ENCODE peak calls at places on chromosomes 1 and 21, in ten cellular contexts. N is osteocyte; K is GM23338; C is B cell; V is colonic mucosa; S is CD4-positive, alpha-beta T cell; F is progenitor cell of endocrine pancreas; Z is glutamatergic neuron; H is cardiac fibroblast; P is AG10803. J is an unnamed sample.

GRCh38 chr21:22890656-22891055 is 1892.4 kb downstream of the NCAM2 start:
- DNase-seq in N (no peak), K (no peak), C (no peak), V (no peak), S (no peak), F (no peak), Z (no peak), H (no peak), P (no peak), J (no peak)

GRCh38 chr1:112464501-112464900 is 44.3 kb upstream of the WNT2B start:
- DNase-seq in N (no peak), K (no peak), C (no peak), V (peak), S (no peak), F (no peak), Z (no peak), H (no peak), P (no peak), J (no peak)

GRCh38 chr1:51792864-51793263 is 85.7 kb downstream of the NRDC start:
- DNase-seq in N (no peak), K (no peak), C (no peak), V (no peak), S (no peak), F (no peak), Z (no peak), H (peak), P (peak), J (no peak)

GRCh38 chr1:9901148-9902059 is 8.7 kb downstream of the CTNNBIP1 start:
- DNase-seq in N (no peak), K (no peak), C (no peak), V (peak), S (no peak), F (no peak), Z (no peak), H (no peak), P (no peak), J (no peak)

GRCh38 chr1:155277896-155278688 is 829 bp downstream of the HCN3 start:
- DNase-seq in N (no peak), K (peak), C (peak), V (peak), S (peak), F (peak), Z (peak), H (peak), P (no peak), J (no peak)

GRCh38 chr1:163227126-163227525 is 24.4 kb upstream of the RGS5 start:
- DNase-seq in N (no peak), K (no peak), C (no peak), V (no peak), S (no peak), F (no peak), Z (no peak), H (no peak), P (no peak), J (no peak)

GRCh38 chr1:75438355-75438754 is 172.6 kb downstream of the SLC44A5 start:
- DNase-seq in N (no peak), K (no peak), C (no peak), V (no peak), S (no peak), F (no peak), Z (no peak), H (no peak), P (no peak), J (no peak)

GRCh38 chr1:164440222-164440621 is 118.8 kb upstream of the PBX1 start:
- DNase-seq in N (no peak), K (peak), C (no peak), V (no peak), S (no peak), F (no peak), Z (no peak), H (peak), P (peak), J (no peak)

GRCh38 chr1:246351726-246352125 is 155.4 kb downstream of the SMYD3 start:
- DNase-seq in N (no peak), K (no peak), C (no peak), V (no peak), S (no peak), F (no peak), Z (no peak), H (no peak), P (no peak), J (no peak)

GRCh38 chr1:35555601-35556477 is 1.4 kb downstream of the KIAA0319L start:
- DNase-seq in N (no peak), K (no peak), C (no peak), V (no peak), S (no peak), F (no peak), Z (no peak), H (peak), P (peak), J (no peak)

GRCh38 chr1:39409055-39409816 is 82.2 kb upstream of the BMP8A start:
- DNase-seq in N (no peak), K (peak), C (no peak), V (peak), S (no peak), F (no peak), Z (peak), H (peak), P (peak), J (peak)

GRCh38 chr1:28058971-28059878 is 29.2 kb downstream of the EYA3 start:
- DNase-seq in N (no peak), K (no peak), C (no peak), V (no peak), S (no peak), F (no peak), Z (no peak), H (no peak), P (no peak), J (no peak)

GRCh38 chr1:174660476-174660875 is 212.7 kb downstream of the GPR52 start:
- DNase-seq in N (no peak), K (no peak), C (no peak), V (no peak), S (no peak), F (no peak), Z (no peak), H (no peak), P (no peak), J (no peak)

GRCh38 chr1:202505356-202505755 is 156.9 kb downstream of the PPP1R12B start:
- DNase-seq in N (no peak), K (peak), C (no peak), V (no peak), S (no peak), F (no peak), Z (no peak), H (peak), P (peak), J (no peak)

GRCh38 chr21:44615881-44616590 is 4.2 kb downstream of the KRTAP10-8 start:
- DNase-seq in N (peak), K (no peak), C (no peak), V (no peak), S (no peak), F (no peak), Z (no peak), H (no peak), P (no peak), J (no peak)

GRCh38 chr1:205699416-205699815 is 19.1 kb upstream of the SLC45A3 start:
- DNase-seq in N (no peak), K (no peak), C (no peak), V (no peak), S (no peak), F (no peak), Z (no peak), H (no peak), P (no peak), J (no peak)

GRCh38 chr1:162629651-162630050 is 2.6 kb upstream of the DDR2 start:
- DNase-seq in N (no peak), K (no peak), C (no peak), V (no peak), S (no peak), F (no peak), Z (no peak), H (peak), P (peak), J (no peak)

GRCh38 chr1:17605582-17606344 is 66.3 kb downstream of the ARHGEF10L start:
- DNase-seq in N (no peak), K (no peak), C (no peak), V (no peak), S (no peak), F (no peak), Z (no peak), H (peak), P (peak), J (no peak)

GRCh38 chr1:17588048-17588781 is 48.7 kb downstream of the ARHGEF10L start:
- DNase-seq in N (no peak), K (peak), C (no peak), V (peak), S (no peak), F (no peak), Z (peak), H (peak), P (peak), J (no peak)

GRCh38 chr1:151406176-151406575 is 6.8 kb downstream of the PSMB4 start:
- DNase-seq in N (no peak), K (no peak), C (no peak), V (no peak), S (no peak), F (no peak), Z (no peak), H (no peak), P (no peak), J (no peak)

GRCh38 chr21:25647632-25648031 is 8.6 kb downstream of the JAM2 start:
- DNase-seq in N (no peak), K (no peak), C (no peak), V (no peak), S (no peak), F (no peak), Z (no peak), H (no peak), P (no peak), J (no peak)

GRCh38 chr1:210607361-210607760 is 278.7 kb downstream of the HHAT start:
- DNase-seq in N (no peak), K (no peak), C (no peak), V (no peak), S (no peak), F (no peak), Z (no peak), H (no peak), P (no peak), J (no peak)

GRCh38 chr1:33332357-33332789 is 11.5 kb upstream of the A3GALT2 start:
- DNase-seq in N (no peak), K (no peak), C (no peak), V (no peak), S (no peak), F (no peak), Z (no peak), H (no peak), P (peak), J (no peak)

GRCh38 chr1:152869808-152870419 is 8.2 kb upstream of the SMCP start:
- DNase-seq in N (no peak), K (peak), C (peak), V (peak), S (peak), F (peak), Z (peak), H (peak), P (peak), J (no peak)

GRCh38 chr1:152871731-152872126 is 6.4 kb upstream of the SMCP start:
- DNase-seq in N (no peak), K (no peak), C (no peak), V (no peak), S (no peak), F (no peak), Z (no peak), H (no peak), P (no peak), J (no peak)

GRCh38 chr1:152873495-152873894 is 4.6 kb upstream of the SMCP start:
- DNase-seq in N (no peak), K (no peak), C (no peak), V (no peak), S (no peak), F (no peak), Z (no peak), H (no peak), P (peak), J (no peak)

GRCh38 chr1:152866321-152866720 is 6.5 kb downstream of the LCE7A start:
- DNase-seq in N (no peak), K (no peak), C (no peak), V (no peak), S (no peak), F (no peak), Z (no peak), H (no peak), P (no peak), J (no peak)

GRCh38 chr1:152870831-152871730 is 7.0 kb upstream of the SMCP start:
- DNase-seq in N (no peak), K (peak), C (no peak), V (no peak), S (no peak), F (no peak), Z (peak), H (peak), P (peak), J (no peak)
- TF ChIP-seq CTCF in N (peak), K (peak), C (no peak), V (no peak), S (no peak), F (peak), Z (peak), H (peak), P (peak), J (peak)

GRCh38 chr1:40952744-40953315 is 26.7 kb upstream of the CTPS1 start:
- DNase-seq in N (no peak), K (no peak), C (no peak), V (no peak), S (no peak), F (no peak), Z (no peak), H (no peak), P (no peak), J (no peak)
- TF ChIP-seq CTCF in N (peak), K (no peak), C (peak), V (no peak), S (no peak), F (no peak), Z (peak), H (no peak), P (no peak), J (peak)

GRCh38 chr1:91026777-91027176 is 4.9 kb upstream of the ZNF644 start:
- DNase-seq in N (no peak), K (no peak), C (no peak), V (no peak), S (no peak), F (no peak), Z (no peak), H (peak), P (peak), J (no peak)

GRCh38 chr1:91036894-91037829 is 15.3 kb upstream of the ZNF644 start:
- DNase-seq in N (no peak), K (peak), C (no peak), V (peak), S (no peak), F (no peak), Z (no peak), H (no peak), P (no peak), J (no peak)

DNA sequence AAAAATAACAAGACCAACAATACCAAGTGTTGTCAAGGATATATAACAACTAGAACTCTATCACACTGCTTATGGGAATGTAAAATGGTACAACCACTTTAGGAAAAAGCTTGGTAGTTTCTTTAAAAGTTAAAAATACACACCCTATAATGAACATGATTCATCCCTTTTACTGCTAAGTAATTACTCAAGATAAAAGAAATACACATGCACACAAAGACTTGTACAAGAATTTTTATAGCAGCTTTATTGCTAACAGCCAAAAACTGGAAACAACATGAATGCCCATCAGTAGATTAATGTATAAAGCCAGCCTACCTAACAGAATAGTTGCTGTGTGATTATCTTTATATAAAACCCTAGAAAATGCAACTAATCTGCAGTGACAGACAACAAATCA is 10.5 kb upstream of the ZNF644 start:
- DNase-seq in N (no peak), K (no peak), C (no peak), V (no peak), S (no peak), F (no peak), Z (no peak), H (no peak), P (no peak), J (no peak)
- TF ChIP-seq CTCF in N (no peak), K (no peak), C (no peak), V (no peak), S (no peak), F (no peak), Z (no peak), H (no peak), P (no peak), J (no peak)

GRCh38 chr1:213103377-213104306 is 52.6 kb downstream of the RPS6KC1 start:
- DNase-seq in N (no peak), K (no peak), C (no peak), V (no peak), S (no peak), F (no peak), Z (no peak), H (no peak), P (no peak), J (no peak)

GRCh38 chr1:213099682-213100399 is 48.8 kb downstream of the RPS6KC1 start:
- DNase-seq in N (no peak), K (no peak), C (no peak), V (no peak), S (no peak), F (no peak), Z (no peak), H (no peak), P (no peak), J (no peak)

GRCh38 chr1:213106298-213106697 is 55.3 kb downstream of the RPS6KC1 start:
- DNase-seq in N (no peak), K (no peak), C (no peak), V (no peak), S (no peak), F (no peak), Z (no peak), H (no peak), P (no peak), J (no peak)

GRCh38 chr1:213107613-213108012 is 56.6 kb downstream of the RPS6KC1 start:
- DNase-seq in N (no peak), K (no peak), C (no peak), V (no peak), S (no peak), F (no peak), Z (no peak), H (no peak), P (no peak), J (no peak)

DNA sequence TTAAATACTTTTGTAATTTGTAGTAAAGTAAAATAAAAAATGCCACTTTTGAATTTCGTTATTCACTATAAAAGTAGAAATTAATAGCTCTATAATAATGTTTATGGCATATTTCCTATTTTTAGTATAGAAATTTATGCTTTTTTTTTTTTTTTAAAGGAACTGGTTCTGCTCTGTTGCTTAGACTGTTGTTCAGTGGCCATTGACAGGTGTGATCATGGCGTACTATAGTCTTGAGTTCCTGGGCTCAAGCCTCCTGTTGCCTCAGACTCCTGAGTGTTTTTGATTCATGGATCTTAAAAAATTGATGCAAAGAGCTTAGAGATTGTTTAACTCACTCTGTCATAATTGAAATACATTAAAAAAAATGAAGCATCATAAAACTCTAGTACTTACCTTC is 53.6 kb downstream of the RPS6KC1 start:
- DNase-seq in N (no peak), K (no peak), C (no peak), V (no peak), S (no peak), F (no peak), Z (no peak), H (no peak), P (no peak), J (no peak)
- TF ChIP-seq CTCF in N (no peak), K (no peak), C (no peak), V (no peak), S (no peak), F (no peak), Z (no peak), H (no peak), P (no peak), J (no peak)

DNA sequence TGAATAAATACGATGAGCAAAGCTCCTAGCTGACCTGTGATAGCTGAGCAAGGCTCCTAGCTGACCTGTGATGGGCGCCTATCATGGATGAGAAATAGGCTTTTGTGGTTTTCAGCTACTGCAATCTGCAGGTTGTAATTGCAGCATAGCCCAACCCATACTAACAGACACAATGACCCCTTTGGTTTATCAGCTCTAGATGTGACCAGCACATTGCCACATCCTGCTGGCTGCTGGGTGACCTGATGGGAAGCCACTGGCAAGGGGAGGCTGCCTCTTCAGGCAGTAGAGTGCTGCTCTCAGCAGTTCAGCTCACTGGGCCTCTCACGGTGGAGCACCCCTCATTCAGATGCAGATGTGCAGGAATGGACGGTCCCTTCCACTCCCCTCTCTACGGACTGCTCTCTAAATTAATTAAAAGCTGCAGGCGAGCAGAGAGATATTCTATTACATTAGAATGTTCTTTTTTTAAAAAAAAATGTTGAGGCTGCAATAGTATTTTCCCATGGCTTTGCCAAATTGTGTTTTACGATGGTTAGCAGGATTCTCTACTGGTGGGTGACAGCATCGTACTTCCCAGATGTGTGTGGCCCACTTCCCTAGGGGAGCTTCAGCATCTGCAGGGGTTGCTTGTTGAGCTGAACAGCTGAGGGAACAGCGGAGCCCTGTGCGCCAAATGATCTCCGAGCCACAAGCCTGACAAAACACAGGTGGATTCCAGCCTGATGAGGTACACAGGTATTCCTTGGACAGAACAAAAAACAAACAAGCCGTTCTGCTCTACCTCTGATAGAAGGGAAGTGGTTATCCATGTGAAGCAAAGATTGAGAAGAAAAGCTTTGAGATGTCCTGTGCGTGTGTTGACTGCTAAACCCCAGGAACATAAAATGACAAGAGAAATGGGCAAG is 65.0 kb downstream of the SYT6 start:
- DNase-seq in N (no peak), K (peak), C (no peak), V (no peak), S (no peak), F (no peak), Z (no peak), H (no peak), P (no peak), J (no peak)
- TF ChIP-seq CTCF in N (no peak), K (no peak), C (no peak), V (no peak), S (no peak), F (no peak), Z (no peak), H (no peak), P (no peak), J (no peak)

GRCh38 chr1:48654606-48655210 is 122.0 kb downstream of the BEND5 start:
- DNase-seq in N (no peak), K (no peak), C (no peak), V (no peak), S (no peak), F (no peak), Z (no peak), H (no peak), P (no peak), J (no peak)
- TF ChIP-seq CTCF in N (no peak), K (no peak), C (no peak), V (no peak), S (no peak), F (no peak), Z (no peak), H (no peak), P (no peak), J (no peak)

DNA sequence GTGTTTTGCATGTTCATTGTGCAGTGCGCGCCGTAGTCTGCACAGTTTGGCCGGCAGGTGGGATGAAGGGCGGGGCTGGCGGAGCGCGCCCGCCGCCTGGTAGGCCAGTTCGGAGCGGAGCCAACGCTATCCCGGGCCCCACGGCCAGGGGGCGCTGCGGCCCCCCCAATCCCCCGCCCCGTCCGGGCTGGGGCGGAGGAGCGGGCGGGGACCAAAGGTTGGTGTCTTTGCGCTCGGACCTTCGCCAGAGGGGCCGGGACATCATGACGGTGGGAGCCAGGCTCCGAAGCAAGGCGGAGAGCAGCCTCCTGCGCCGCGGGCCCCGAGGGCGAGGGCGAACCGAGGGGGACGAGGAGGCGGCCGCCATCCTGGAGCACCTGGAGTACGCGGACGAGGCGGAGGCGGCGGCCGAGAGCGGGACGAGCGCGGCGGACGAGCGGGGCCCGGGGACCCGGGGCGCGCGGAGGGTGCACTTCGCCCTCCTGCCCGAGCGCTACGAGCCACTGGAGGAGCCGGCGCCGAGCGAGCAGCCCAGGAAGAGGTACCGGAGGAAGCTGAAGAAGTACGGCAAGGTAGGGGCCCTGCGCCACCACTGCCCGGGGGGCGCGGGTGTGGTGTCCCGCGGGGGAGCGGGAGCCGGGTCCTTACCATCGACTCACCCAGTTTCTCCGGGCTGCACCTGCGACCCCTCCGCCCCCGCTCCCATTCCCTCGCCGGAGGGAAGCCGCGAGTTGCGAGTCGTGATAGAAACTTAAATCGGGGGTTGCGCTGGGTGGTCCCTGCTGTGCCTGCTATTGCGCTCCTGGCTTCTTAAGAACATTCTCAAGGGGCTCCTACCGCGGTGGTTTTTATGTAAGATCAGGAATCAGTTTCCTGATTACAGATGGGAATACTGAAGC is at the start of gene C1orf115:
- DNase-seq in N (peak), K (peak), C (peak), V (peak), S (peak), F (peak), Z (peak), H (peak), P (peak), J (no peak)
- TF ChIP-seq CTCF in N (peak), K (peak), C (peak), V (peak), S (peak), F (peak), Z (peak), H (peak), P (peak), J (peak)

J was measured in CD14-positive monocyte.